ENCODE peak calls at places on chromosomes 16 and 17, in ten cellular contexts. U is left ventricle myocardium inferior; V is CD4-positive, alpha-beta T cell; I is heart right ventricle; J is tibial artery; F is cardiac muscle cell; K is left lung; A is thoracic aorta; W is stomach; X is heart left ventricle. B is an unnamed sample.

GRCh38 chr17:2362016-2362415 is 24.7 kb downstream of the SGSM2 start:
- DNase-seq in F (no peak), A (no peak), X (no peak), I (no peak), W (no peak), K (peak; percentile 61), U (no peak), V (no peak), J (no peak), B (no peak)

GRCh38 chr17:61419496-61420046 is 19.9 kb downstream of the TBX2 start:
- DNase-seq in X (no peak), W (no peak), F (no peak), I (no peak), U (no peak), J (no peak), A (no peak), K (no peak), V (no peak), B (peak; percentile 43)

GRCh38 chr17:64498308-64499203 is 1.7 kb upstream of the POLG2 start:
- DNase-seq in J (no peak), I (no peak), U (no peak), K (no peak), W (no peak), X (no peak), A (no peak), V (no peak), F (peak; percentile 9), B (no peak)

GRCh38 chr16:80932725-80933124 is 74.0 kb downstream of the CMC2 start:
- DNase-seq in W (peak; percentile 28), F (no peak), X (peak; percentile 81), U (peak; percentile 48), V (no peak), J (peak; percentile 32), A (peak; percentile 44), K (no peak), I (peak; percentile 69), B (peak; percentile 91)

GRCh38 chr16:17205279-17206139 is 265.3 kb downstream of the XYLT1 start:
- DNase-seq in U (no peak), W (peak; percentile 29), A (no peak), V (no peak), F (peak; percentile 56), J (no peak), X (no peak), I (no peak), K (no peak), B (no peak)

GRCh38 chr17:6755731-6756184 is at the start of gene XAF1:
- DNase-seq in V (peak; percentile 21), U (peak; percentile 26), J (peak; percentile 40), A (no peak), X (peak; percentile 54), K (peak; percentile 76), F (no peak), I (peak; percentile 73), W (peak; percentile 46), B (no peak)

GRCh38 chr16:67942200-67942509 is 1.8 kb downstream of the LCAT start:
- DNase-seq in F (peak; percentile 68), A (no peak), J (peak; percentile 25), V (no peak), U (no peak), I (no peak), W (no peak), K (no peak), X (no peak), B (no peak)

GRCh38 chr17:50129946-50130777 is at the start of gene SAMD14:
- DNase-seq in W (no peak), X (no peak), V (peak; percentile 42), J (no peak), U (no peak), K (peak; percentile 82), F (no peak), I (no peak), A (no peak), B (no peak)

GRCh38 chr17:58193641-58194259 is 1.2 kb downstream of the EPX start:
- DNase-seq in A (no peak), K (no peak), U (no peak), W (no peak), J (no peak), I (no peak), X (no peak), F (no peak), V (no peak), B (no peak)

GRCh38 chr17:58187675-58188074 is 4.9 kb upstream of the EPX start:
- DNase-seq in W (no peak), X (no peak), J (no peak), K (no peak), A (no peak), I (no peak), V (no peak), F (no peak), U (no peak), B (no peak)

GRCh38 chr17:58189436-58190146 is 2.9 kb upstream of the EPX start:
- DNase-seq in V (no peak), J (peak; percentile 29), I (peak; percentile 32), X (peak; percentile 78), W (peak; percentile 33), A (no peak), F (no peak), K (peak; percentile 90), U (peak; percentile 26), B (no peak)

GRCh38 chr17:58192612-58193011 is at the start of gene EPX:
- DNase-seq in K (no peak), W (no peak), V (no peak), X (no peak), U (no peak), I (no peak), A (no peak), J (no peak), F (no peak), B (no peak)

GRCh38 chr17:58191259-58191896 is 1.1 kb upstream of the EPX start:
- DNase-seq in V (no peak), A (no peak), I (no peak), W (no peak), J (no peak), U (no peak), F (no peak), X (no peak), K (no peak), B (no peak)
- H3K27me3 ChIP-seq in V (peaks cover 8% of the 10 kb centered on the region), A (no peaks in the 10 kb centered on the region), I (peaks cover 18% of the 10 kb centered on the region), W (peaks cover 77% of the 10 kb centered on the region), J (no peaks in the 10 kb centered on the region), U (peaks cover 90% of the 10 kb centered on the region), F (no peaks in the 10 kb centered on the region), X (peaks cover 4% of the 10 kb centered on the region), K (no peaks in the 10 kb centered on the region), B (no peaks in the 10 kb centered on the region)

GRCh38 chr17:45941395-45941794 is 47.0 kb downstream of the MAPT start:
- DNase-seq in I (no peak), J (no peak), U (no peak), K (no peak), X (no peak), V (no peak), F (no peak), W (no peak), A (no peak), B (no peak)

GRCh38 chr17:45940293-45940692 is 45.9 kb downstream of the MAPT start:
- DNase-seq in I (no peak), V (no peak), X (no peak), F (no peak), J (no peak), W (no peak), K (no peak), A (no peak), U (no peak), B (no peak)

GRCh38 chr17:45939398-45939797 is 45.0 kb downstream of the MAPT start:
- DNase-seq in A (no peak), W (no peak), J (no peak), K (no peak), V (no peak), X (no peak), I (no peak), U (no peak), F (no peak), B (no peak)

GRCh38 chr17:45942284-45942683 is 47.9 kb downstream of the MAPT start:
- DNase-seq in W (peak; percentile 36), U (peak; percentile 86), A (peak; percentile 57), K (no peak), X (peak; percentile 93), F (no peak), J (peak; percentile 70), V (no peak), I (peak; percentile 82), B (no peak)

DNA sequence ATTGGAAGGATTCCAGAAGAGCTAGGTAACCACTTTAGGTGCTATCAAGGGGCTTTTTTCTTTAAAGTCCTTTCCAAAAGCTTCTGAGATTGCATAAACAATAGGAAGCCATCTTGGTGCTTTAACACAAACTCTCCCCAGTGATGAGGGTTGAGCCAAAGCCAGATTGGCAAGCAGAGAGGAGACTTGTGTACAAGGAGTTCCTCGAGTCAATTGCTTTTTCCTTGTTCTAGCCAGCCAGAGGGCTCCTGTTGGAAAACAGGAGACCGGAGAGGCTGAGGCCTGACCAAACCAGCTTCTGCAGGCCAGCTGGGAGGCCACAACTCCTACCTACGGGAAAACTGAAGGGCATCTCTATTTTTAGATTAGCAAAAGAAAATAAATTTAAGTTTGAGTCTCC is 46.5 kb downstream of the MAPT start:
- DNase-seq in F (no peak), K (no peak), I (peak; percentile 20), X (peak; percentile 53), V (no peak), J (peak; percentile 83), A (peak; percentile 5), U (no peak), W (peak; percentile 65), B (no peak)
- H3K27me3 ChIP-seq in F (peaks cover 4% of the 10 kb centered on the region), K (no peaks in the 10 kb centered on the region), I (no peaks in the 10 kb centered on the region), X (no peaks in the 10 kb centered on the region), V (no peaks in the 10 kb centered on the region), J (no peaks in the 10 kb centered on the region), A (no peaks in the 10 kb centered on the region), U (no peaks in the 10 kb centered on the region), W (peaks cover 6% of the 10 kb centered on the region), B (no peaks in the 10 kb centered on the region)

GRCh38 chr17:79657036-79657435 is 46.2 kb upstream of the RBFOX3 start:
- DNase-seq in W (no peak), X (no peak), F (no peak), V (no peak), J (no peak), A (no peak), I (no peak), U (no peak), K (no peak), B (peak; percentile 18)

GRCh38 chr17:79658811-79659207 is 48.0 kb upstream of the RBFOX3 start:
- DNase-seq in A (no peak), W (no peak), U (no peak), X (no peak), F (peak; percentile 68), I (no peak), K (no peak), J (no peak), V (no peak), B (peak; percentile 75)

GRCh38 chr17:79661292-79662041 is 50.6 kb upstream of the RBFOX3 start:
- DNase-seq in J (no peak), X (no peak), W (no peak), V (no peak), F (no peak), K (no peak), I (no peak), A (no peak), U (no peak), B (no peak)

GRCh38 chr17:79657861-79658810 is 47.3 kb upstream of the RBFOX3 start:
- DNase-seq in U (no peak), X (no peak), V (no peak), I (no peak), J (no peak), A (no peak), K (no peak), W (no peak), F (no peak), B (peak; percentile 71)

DNA sequence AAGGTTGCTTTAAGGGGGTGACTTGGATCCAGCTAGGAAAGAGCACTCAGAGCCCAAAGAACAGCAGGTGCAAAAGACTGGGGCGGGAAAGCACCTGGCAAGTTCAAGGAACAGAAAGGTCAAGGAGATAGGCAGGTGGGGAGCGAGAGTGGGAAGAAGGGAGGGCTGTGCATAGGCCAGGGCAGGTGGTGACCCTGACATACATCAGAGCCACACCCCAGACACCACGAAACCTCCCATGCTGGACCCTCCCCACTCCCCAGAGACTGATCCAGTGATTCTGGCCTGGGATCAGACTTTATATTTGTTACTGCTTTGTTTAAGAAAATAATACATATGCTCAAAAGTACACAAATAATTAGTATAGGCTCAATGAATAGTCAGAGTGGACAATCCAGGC is 48.5 kb upstream of the RBFOX3 start:
- DNase-seq in F (no peak), J (no peak), A (no peak), I (no peak), U (no peak), W (no peak), K (no peak), V (no peak), X (no peak), B (peak; percentile 22)
- H3K27me3 ChIP-seq in F (peaks cover 7% of the 10 kb centered on the region), J (no peaks in the 10 kb centered on the region), A (peaks cover 6% of the 10 kb centered on the region), I (no peaks in the 10 kb centered on the region), U (peaks cover 55% of the 10 kb centered on the region), W (peaks cover 39% of the 10 kb centered on the region), K (no peaks in the 10 kb centered on the region), V (peaks cover 43% of the 10 kb centered on the region), X (peaks cover 12% of the 10 kb centered on the region), B (no peaks in the 10 kb centered on the region)

GRCh38 chr16:22732315-22732840 is 81.6 kb upstream of the HS3ST2 start:
- DNase-seq in X (no peak), J (no peak), W (no peak), F (no peak), K (no peak), I (no peak), V (no peak), U (no peak), A (no peak), B (no peak)
- H3K27me3 ChIP-seq in X (no peaks in the 10 kb centered on the region), J (no peaks in the 10 kb centered on the region), W (no peaks in the 10 kb centered on the region), F (no peaks in the 10 kb centered on the region), K (no peaks in the 10 kb centered on the region), I (no peaks in the 10 kb centered on the region), V (no peaks in the 10 kb centered on the region), U (peaks cover 49% of the 10 kb centered on the region), A (no peaks in the 10 kb centered on the region), B (no peaks in the 10 kb centered on the region)

B was measured in vagina.